ENCODE peak calls at places on chromosomes 2 and 18, in five cellular contexts. B is GM12878, D is SK-N-SH, E is HepG2, H is K562. W is an unnamed sample.
A peak's percentile ranks its signal among the peaks of the same experiment; 100 is the strongest.

GRCh38 chr2:55490554-55490953 is 29.0 kb upstream of the CFAP36 start:
- DNase-seq in B (no peak), D (no peak), E (peak; percentile 65), H (peak; percentile 71), W (peak; percentile 18)

GRCh38 chr2:63729831-63730230 is 111.9 kb upstream of the UGP2 start:
- DNase-seq in B (no peak), D (no peak), E (no peak), H (no peak), W (no peak)

GRCh38 chr2:140011287-140011686 is 1231.1 kb upstream of the NXPH2 start:
- DNase-seq in B (no peak), D (no peak), E (no peak), H (no peak), W (no peak)

GRCh38 chr2:229575569-229576315 is 138.6 kb downstream of the DNER start:
- DNase-seq in B (no peak), D (no peak), E (no peak), H (no peak), W (no peak)

GRCh38 chr2:227411320-227411989 is 23.7 kb upstream of the SCYGR1 start:
- DNase-seq in B (peak; percentile 94), D (no peak), E (no peak), H (no peak), W (no peak)

GRCh38 chr2:203583696-203584095 is 48.6 kb upstream of the RAPH1 start:
- DNase-seq in B (peak; percentile 61), D (no peak), E (no peak), H (no peak), W (no peak)

GRCh38 chr18:55466789-55467188 is 121.2 kb downstream of the TCF4 start:
- DNase-seq in B (no peak), D (no peak), E (no peak), H (no peak), W (no peak)

GRCh38 chr2:207338610-207339009 is 172.9 kb upstream of the KLF7 start:
- DNase-seq in B (no peak), D (no peak), E (no peak), H (no peak), W (no peak)

GRCh38 chr2:172234716-172235661 is 132.3 kb upstream of the DLX2 start:
- DNase-seq in B (no peak), D (peak; percentile 77), E (peak; percentile 56), H (peak; percentile 19), W (no peak)

GRCh38 chr2:140593159-140593558 is 1537.7 kb downstream of the LRP1B start:
- DNase-seq in B (no peak), D (no peak), E (no peak), H (no peak), W (no peak)

GRCh38 chr18:7844017-7844416 is 276.9 kb downstream of the PTPRM start:
- DNase-seq in B (no peak), D (no peak), E (no peak), H (no peak), W (no peak)

GRCh38 chr2:128631698-128632490 is 313.2 kb upstream of the HS6ST1 start:
- DNase-seq in B (no peak), D (no peak), E (no peak), H (no peak), W (no peak)

GRCh38 chr2:64888591-64889309 is 100.4 kb upstream of the SLC1A4 start:
- DNase-seq in B (no peak), D (no peak), E (peak; percentile 74), H (peak; percentile 31), W (no peak)

GRCh38 chr2:124264496-124265160 is 239.5 kb downstream of the CNTNAP5 start:
- DNase-seq in B (no peak), D (no peak), E (no peak), H (no peak), W (no peak)

GRCh38 chr2:159615187-159615935 is 987 bp downstream of the BAZ2B start:
- DNase-seq in B (peak; percentile 46), D (peak; percentile 87), E (peak; percentile 90), H (peak; percentile 95), W (peak; percentile 61)

GRCh38 chr2:31567679-31568078 is 13.1 kb downstream of the SRD5A2 start:
- DNase-seq in B (no peak), D (no peak), E (no peak), H (no peak), W (no peak)

GRCh38 chr2:233974530-233975071 is 57.4 kb downstream of the TRPM8 start:
- DNase-seq in B (no peak), D (peak; percentile 32), E (peak; percentile 76), H (peak; percentile 48), W (no peak)

GRCh38 chr2:168766600-168766999 is 35.8 kb upstream of the NOSTRIN start:
- DNase-seq in B (no peak), D (no peak), E (no peak), H (no peak), W (no peak)

GRCh38 chr2:219499058-219499307 is 292 bp downstream of the GMPPA start:
- DNase-seq in B (no peak), D (no peak), E (no peak), H (no peak), W (no peak)

GRCh38 chr2:54724150-54724559 is 693 bp downstream of the EML6 start:
- DNase-seq in B (no peak), D (no peak), E (no peak), H (no peak), W (no peak)

GRCh38 chr2:204691911-204692510 is 146.7 kb downstream of the PARD3B start:
- DNase-seq in B (no peak), D (peak; percentile 34), E (peak; percentile 75), H (peak; percentile 58), W (peak; percentile 23)
- TF ChIP-seq REST in B (no peak), D (no peak), E (no peak), H (no peak), W (no peak)

GRCh38 chr2:101380376-101380775 is 6.9 kb downstream of the CREG2 start:
- DNase-seq in B (no peak), D (no peak), E (no peak), H (no peak), W (no peak)
- TF ChIP-seq GABPA in B (no peak), D (no peak), E (no peak), H (no peak), W (no peak)

DNA sequence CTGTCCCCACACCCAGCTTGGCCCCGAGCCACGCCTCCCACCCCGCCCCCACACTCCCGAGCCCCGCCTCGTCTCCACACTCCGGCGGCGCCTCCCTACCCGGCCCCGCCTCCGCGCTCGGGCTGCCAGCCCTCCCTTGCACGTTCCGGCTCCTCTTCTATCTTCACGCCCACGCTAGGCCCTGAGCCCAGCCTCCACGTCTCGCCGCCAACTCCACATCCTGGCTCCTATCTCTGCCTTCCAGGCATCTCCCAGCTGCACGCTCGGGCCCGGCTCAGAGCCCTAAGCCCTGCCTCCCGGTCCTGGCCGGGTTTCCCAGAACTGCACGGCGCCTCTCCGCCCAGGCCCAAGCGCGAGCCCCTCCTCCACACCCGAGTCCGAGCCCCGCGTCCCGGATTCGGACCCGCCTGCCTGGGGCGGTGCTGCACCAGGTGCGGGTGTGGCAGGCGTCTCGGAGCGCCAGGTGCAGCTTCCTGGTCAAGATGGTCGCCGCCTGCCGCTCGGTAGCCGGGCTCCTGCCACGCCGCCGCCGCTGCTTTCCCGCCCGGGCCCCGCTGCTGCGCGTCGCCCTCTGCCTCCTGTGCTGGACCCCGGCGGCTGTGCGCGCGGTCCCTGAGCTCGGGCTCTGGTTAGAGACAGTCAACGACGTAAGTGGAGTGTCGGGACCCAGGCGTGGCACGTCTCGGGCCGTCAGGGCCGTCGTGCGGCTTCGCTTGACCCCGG is at the start of gene TMEM87B:
- DNase-seq in B (peak; percentile 86), D (peak; percentile 96), E (peak; percentile 91), H (peak; percentile 99), W (peak; percentile 90)
- H3K4me3 ChIP-seq in B (peak within 1 kb of the TSS; percentile 90), D (peak within 1 kb of the TSS; percentile 88), E (peak within 1 kb of the TSS; percentile 92), H (peak within 1 kb of the TSS; percentile 68), W (peak within 1 kb of the TSS; percentile 87)

GRCh38 chr2:103152556-103152955 is 390.7 kb downstream of the TMEM182 start:
- DNase-seq in B (no peak), D (no peak), E (no peak), H (no peak), W (no peak)
- TF ChIP-seq REST in B (no peak), D (no peak), E (no peak), H (no peak), W (no peak)

DNA sequence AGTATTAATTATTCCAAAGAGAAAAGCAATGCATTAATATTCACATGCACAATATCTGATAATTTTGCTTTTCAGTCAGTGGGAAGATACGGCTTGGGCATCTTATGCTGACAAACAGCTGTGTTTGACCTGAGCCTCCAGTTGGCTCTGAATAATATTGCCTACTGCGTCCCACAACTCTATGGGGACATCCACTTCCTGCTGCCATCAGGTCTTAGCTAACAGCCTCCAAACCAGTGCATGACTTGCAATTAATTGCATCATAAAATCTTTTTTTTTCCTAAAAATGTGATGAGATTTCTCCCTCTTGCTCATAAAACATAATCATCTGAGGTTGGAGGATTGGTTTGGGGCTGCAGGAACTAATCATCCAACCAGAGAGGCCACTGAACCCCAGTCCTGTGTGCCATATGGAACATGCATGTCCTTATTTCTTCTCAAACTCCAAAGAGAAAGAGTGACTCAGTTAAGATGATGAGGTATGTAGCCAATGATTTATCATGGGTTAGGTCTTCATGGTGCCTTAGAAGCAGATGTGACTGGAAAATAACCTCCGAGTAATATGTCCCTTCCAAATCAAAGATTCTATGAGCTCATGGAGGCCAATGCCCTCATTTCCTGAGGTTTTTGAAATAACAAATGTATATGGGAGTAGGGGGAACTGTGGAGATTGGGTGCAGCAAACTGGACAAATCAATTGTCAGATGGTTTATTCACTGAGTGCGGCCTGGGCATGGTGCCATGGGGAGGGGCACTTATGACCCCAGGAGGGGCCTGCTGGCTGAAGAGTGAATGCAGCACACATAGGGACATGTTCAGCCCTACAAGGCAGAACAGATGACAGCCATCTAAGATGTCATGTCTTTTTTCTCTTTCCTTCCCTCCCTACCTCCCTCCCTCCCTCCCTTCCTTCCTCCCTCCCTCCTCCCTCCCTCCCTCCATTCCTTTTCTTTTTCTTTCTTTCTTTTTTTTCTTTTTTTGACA is 39.4 kb downstream of the EDAR start:
- DNase-seq in B (no peak), D (peak; percentile 43), E (no peak), H (no peak), W (no peak)
- TF ChIP-seq GABPA in B (no peak), D (no peak), E (no peak), H (no peak), W (no peak)

GRCh38 chr18:59516356-59517155 is 157.5 kb upstream of the LMAN1 start:
- DNase-seq in B (no peak), D (peak; percentile 45), E (peak; percentile 94), H (peak; percentile 49), W (no peak)

GRCh38 chr18:59515147-59515546 is 156.1 kb upstream of the LMAN1 start:
- DNase-seq in B (no peak), D (no peak), E (no peak), H (no peak), W (no peak)

GRCh38 chr18:59520569-59520968 is 161.5 kb upstream of the LMAN1 start:
- DNase-seq in B (no peak), D (no peak), E (no peak), H (no peak), W (no peak)

GRCh38 chr18:59517446-59518171 is 158.5 kb upstream of the LMAN1 start:
- DNase-seq in B (no peak), D (peak; percentile 70), E (peak; percentile 8), H (peak; percentile 4), W (no peak)

DNA sequence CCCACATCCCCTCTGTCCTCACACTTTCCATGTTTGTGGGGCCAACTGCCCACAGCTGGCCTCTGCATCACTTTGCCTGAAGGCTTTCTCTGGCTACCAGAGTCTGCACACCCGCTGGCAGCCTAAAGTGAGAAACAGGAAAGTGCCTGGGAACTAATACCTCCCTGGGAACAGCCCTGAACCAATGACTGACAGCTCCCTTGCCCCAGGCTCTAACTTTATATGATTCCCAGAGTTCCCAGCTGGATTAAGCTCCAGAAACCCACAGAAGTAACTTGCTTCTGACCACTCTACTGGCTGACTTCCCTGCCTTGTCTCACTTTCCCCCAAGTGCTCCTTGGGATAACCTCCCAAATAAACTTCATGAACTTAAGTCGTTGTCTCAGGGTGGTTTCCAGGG is 159.6 kb upstream of the LMAN1 start:
- DNase-seq in B (no peak), D (peak; percentile 41), E (no peak), H (no peak), W (no peak)
- H3K4me3 ChIP-seq in B (no peak overlapping the region), D (no peak overlapping the region), E (no peak overlapping the region), H (no peak overlapping the region), W (no peak overlapping the region)

W was measured in HL-60.